ENCODE peak calls at places on chromosome 7, in five cellular contexts. O is stimulated activated CD4-positive, alpha-beta T cell treated with anti-CD3 and anti-CD28 coated beads, Interleukin-15, amount 100 ng/mL, for 1 hour; Z is GM12891; D is mucosa of gallbladder; N is AG04450. E is an unnamed sample.

GRCh38 chr7:120733143-120733542 is 124.8 kb downstream of the TSPAN12 start:
- DNase-seq in O (no peak), Z (no peak), N (peak; percentile 52), D (no peak), E (no peak)

GRCh38 chr7:137025469-137026175 is 157.2 kb downstream of the CHRM2 start:
- DNase-seq in O (no peak), Z (no peak), N (peak; percentile 78), D (no peak), E (no peak)

GRCh38 chr7:115013887-115014286 is 92.0 kb downstream of the MDFIC start:
- DNase-seq in Z (no peak), D (no peak), N (no peak), O (no peak), E (no peak)

GRCh38 chr7:14988941-14989340 is 86.4 kb upstream of the DGKB start:
- DNase-seq in N (no peak), O (no peak), D (no peak), Z (no peak), E (no peak)

GRCh38 chr7:82714883-82715282 is 271.3 kb upstream of the CACNA2D1 start:
- DNase-seq in D (no peak), N (no peak), Z (no peak), O (no peak), E (no peak)

GRCh38 chr7:1531979-1532455 is 1.5 kb downstream of the MAFK start:
- DNase-seq in D (no peak), Z (no peak), O (no peak), N (no peak), E (peak; percentile 88)

GRCh38 chr7:292826-293225 is 2.9 kb downstream of the FOXL3 start:
- DNase-seq in Z (no peak), O (no peak), N (no peak), D (no peak), E (no peak)

GRCh38 chr7:38600746-38601145 is 30.4 kb downstream of the AMPH start:
- DNase-seq in Z (no peak), N (no peak), D (no peak), O (no peak), E (no peak)

GRCh38 chr7:65832281-65832680 is 40.6 kb upstream of the VKORC1L1 start:
- DNase-seq in D (peak; percentile 25), N (no peak), Z (no peak), O (no peak), E (no peak)

GRCh38 chr7:94969434-94970084 is 62.2 kb downstream of the PPP1R9A start:
- DNase-seq in D (peak; percentile 34), Z (no peak), N (no peak), O (no peak), E (no peak)

GRCh38 chr7:76352193-76352592 is 6.6 kb downstream of the YWHAG start:
- DNase-seq in Z (no peak), D (no peak), O (no peak), N (no peak), E (no peak)

GRCh38 chr7:82017334-82017943 is 247.6 kb upstream of the HGF start:
- DNase-seq in O (no peak), Z (no peak), D (no peak), N (peak; percentile 13), E (no peak)

GRCh38 chr7:48426966-48427555 is 255.8 kb downstream of the ABCA13 start:
- DNase-seq in O (no peak), N (no peak), D (no peak), Z (no peak), E (no peak)

GRCh38 chr7:1297476-1297972 is 64.9 kb downstream of the UNCX start:
- DNase-seq in D (no peak), N (no peak), Z (no peak), O (no peak), E (no peak)

GRCh38 chr7:124893140-124893810 is 36.4 kb downstream of the POT1 start:
- DNase-seq in O (no peak), Z (peak; percentile 1), N (no peak), D (no peak), E (no peak)

GRCh38 chr7:122136639-122137253 is 7.3 kb downstream of the AASS start:
- DNase-seq in D (no peak), N (no peak), O (no peak), Z (no peak), E (no peak)

GRCh38 chr7:114083714-114084113 is 164.9 kb upstream of the PPP1R3A start:
- DNase-seq in N (no peak), D (no peak), Z (no peak), O (no peak), E (no peak)

GRCh38 chr7:18013936-18014335 is 13.7 kb downstream of the PRPS1L1 start:
- DNase-seq in Z (no peak), O (no peak), D (no peak), N (no peak), E (no peak)

GRCh38 chr7:54985405-54986360 is 33.1 kb upstream of the EGFR start:
- DNase-seq in D (no peak), N (peak; percentile 44), O (no peak), Z (no peak), E (no peak)

GRCh38 chr7:41501016-41501415 is 201.9 kb downstream of the INHBA start:
- DNase-seq in O (no peak), N (no peak), D (no peak), Z (no peak), E (no peak)

GRCh38 chr7:78327718-78328117 is 529.1 kb downstream of the PHTF2 start:
- DNase-seq in Z (no peak), D (no peak), O (no peak), N (no peak), E (no peak)

GRCh38 chr7:7236041-7236440 is 53.7 kb downstream of the C1GALT1 start:
- DNase-seq in D (no peak), N (no peak), Z (no peak), O (no peak), E (no peak)

GRCh38 chr7:92837214-92837749 is 909 bp upstream of the CDK6 start:
- DNase-seq in D (no peak), Z (no peak), N (no peak), O (no peak), E (no peak)

GRCh38 chr7:2488681-2489080 is 12.5 kb upstream of the GRIFIN start:
- DNase-seq in Z (no peak), D (no peak), O (no peak), N (no peak), E (no peak)

GRCh38 chr7:47308808-47309207 is 273.1 kb downstream of the TNS3 start:
- DNase-seq in N (no peak), Z (no peak), O (no peak), D (no peak), E (peak; percentile 14)

GRCh38 chr7:10474048-10474447 is 499.6 kb upstream of the PHF14 start:
- DNase-seq in O (no peak), Z (no peak), D (no peak), N (no peak), E (no peak)

GRCh38 chr7:50497068-50497642 is 47.0 kb upstream of the FIGNL1 start:
- DNase-seq in Z (no peak), D (no peak), N (no peak), O (no peak), E (peak; percentile 68)

GRCh38 chr7:19557726-19558470 is 150.9 kb downstream of the POLR1F start:
- DNase-seq in Z (no peak), D (no peak), N (no peak), O (no peak), E (no peak)